ENCODE peak calls at places on chromosomes 5 and 9, in five cellular contexts. H is BE2C, V is fibroblast of mammary gland, E is cardiac muscle cell, K is cardiac fibroblast. D is an unnamed sample.

GRCh38 chr5:101306391-101307137 is 403.5 kb upstream of the ST8SIA4 start:
- DNase-seq in H (no peak), V (peak; percentile 6), E (no peak), K (no peak), D (no peak)

GRCh38 chr5:1552469-1553255 is 28.9 kb upstream of the LPCAT1 start:
- DNase-seq in H (no peak), V (no peak), E (no peak), K (peak; percentile 58), D (peak; percentile 33)

GRCh38 chr5:68249520-68249919 is 34.0 kb downstream of the PIK3R1 start:
- DNase-seq in H (no peak), V (no peak), E (no peak), K (no peak), D (no peak)

GRCh38 chr5:148805323-148806290 is 20.8 kb upstream of the ADRB2 start:
- DNase-seq in H (peak; percentile 95), V (peak; percentile 30), E (peak; percentile 89), K (no peak), D (peak; percentile 29)

GRCh38 chr9:87886210-87887150 is 3.8 kb downstream of the SPATA31E1 start:
- DNase-seq in H (peak; percentile 38), V (no peak), E (no peak), K (no peak), D (no peak)

GRCh38 chr5:64635056-64635686 is 55.1 kb upstream of the SHISAL2B start:
- DNase-seq in H (no peak), V (peak; percentile 46), E (peak; percentile 42), K (peak; percentile 60), D (peak; percentile 76)

GRCh38 chr5:163760498-163760897 is 255.1 kb downstream of the MAT2B start:
- DNase-seq in H (no peak), V (peak; percentile 98), E (peak; percentile 50), K (peak; percentile 97), D (peak; percentile 74)

GRCh38 chr5:173920024-173920753 is 32.0 kb downstream of the CPEB4 start:
- DNase-seq in H (peak; percentile 30), V (no peak), E (peak; percentile 60), K (peak; percentile 32), D (no peak)

GRCh38 chr5:78747703-78748359 is 99.3 kb upstream of the LHFPL2 start:
- DNase-seq in H (no peak), V (peak; percentile 73), E (no peak), K (peak; percentile 66), D (peak; percentile 91)

GRCh38 chr5:179783128-179783527 is 10.7 kb upstream of the LTC4S start:
- DNase-seq in H (no peak), V (no peak), E (no peak), K (no peak), D (no peak)

GRCh38 chr5:1948663-1949191 is 66.0 kb upstream of the IRX4 start:
- DNase-seq in H (no peak), V (no peak), E (no peak), K (no peak), D (no peak)

GRCh38 chr5:108481355-108481931 is 99.5 kb upstream of the FBXL17 start:
- DNase-seq in H (peak; percentile 21), V (peak; percentile 42), E (peak; percentile 60), K (peak; percentile 43), D (peak; percentile 74)

GRCh38 chr5:128021411-128021810 is 62.2 kb upstream of the SLC12A2 start:
- DNase-seq in H (no peak), V (no peak), E (no peak), K (no peak), D (peak; percentile 55)

GRCh38 chr5:17190242-17190778 is 27.1 kb upstream of the BASP1 start:
- DNase-seq in H (no peak), V (peak; percentile 78), E (peak; percentile 64), K (peak; percentile 97), D (peak; percentile 90)

GRCh38 chr5:67516959-67517358 is 320.4 kb upstream of the CD180 start:
- DNase-seq in H (no peak), V (peak; percentile 74), E (peak; percentile 22), K (peak; percentile 73), D (peak; percentile 68)

GRCh38 chr9:126859111-126859510 is 1.3 kb upstream of the ZBTB34 start:
- DNase-seq in H (no peak), V (no peak), E (no peak), K (no peak), D (no peak)

GRCh38 chr5:179126506-179126991 is 66.4 kb downstream of the ZNF354C start:
- DNase-seq in H (no peak), V (no peak), E (no peak), K (no peak), D (no peak)

GRCh38 chr9:114613919-114614318 is 2.8 kb downstream of the TMEM268 start:
- DNase-seq in H (no peak), V (no peak), E (no peak), K (no peak), D (no peak)

GRCh38 chr9:73565026-73565425 is 413.4 kb downstream of the ANXA1 start:
- DNase-seq in H (no peak), V (no peak), E (no peak), K (peak; percentile 3), D (no peak)

GRCh38 chr5:171422902-171423663 is 3.6 kb downstream of the FGF18 start:
- DNase-seq in H (no peak), V (no peak), E (no peak), K (no peak), D (no peak)

GRCh38 chr5:159427180-159428012 is 97.1 kb upstream of the IL12B start:
- DNase-seq in H (no peak), V (no peak), E (no peak), K (no peak), D (no peak)

GRCh38 chr5:372911-373709 is 51.6 kb downstream of the AHRR start:
- DNase-seq in H (peak; percentile 18), V (no peak), E (no peak), K (no peak), D (no peak)

GRCh38 chr5:141245250-141245717 is at the start of gene PCDHB15:
- DNase-seq in H (peak; percentile 33), V (no peak), E (peak; percentile 54), K (peak; percentile 4), D (peak; percentile 19)

GRCh38 chr5:107092695-107093094 is 578.0 kb downstream of the EFNA5 start:
- DNase-seq in H (no peak), V (peak; percentile 12), E (no peak), K (no peak), D (no peak)

GRCh38 chr9:479316-479715 is 264.7 kb downstream of the DOCK8 start:
- DNase-seq in H (no peak), V (no peak), E (no peak), K (no peak), D (no peak)

GRCh38 chr9:126521551-126521950 is 92.2 kb upstream of the LMX1B start:
- DNase-seq in H (no peak), V (no peak), E (no peak), K (no peak), D (no peak)

GRCh38 chr5:146342882-146343865 is 4.5 kb downstream of the POU4F3 start:
- DNase-seq in H (no peak), V (no peak), E (no peak), K (no peak), D (no peak)

GRCh38 chr5:163696270-163696887 is 191.0 kb downstream of the MAT2B start:
- DNase-seq in H (peak; percentile 54), V (peak; percentile 85), E (peak; percentile 83), K (peak; percentile 87), D (peak; percentile 83)

GRCh38 chr5:14004598-14005394 is 60.3 kb upstream of the DNAH5 start:
- DNase-seq in H (no peak), V (no peak), E (no peak), K (no peak), D (peak; percentile 35)

GRCh38 chr9:131658753-131659129 is 81.1 kb downstream of the RAPGEF1 start:
- DNase-seq in H (no peak), V (no peak), E (no peak), K (no peak), D (no peak)
- H3K4me3 ChIP-seq in H (no peak overlapping the region), V (no peak overlapping the region), E (no peak overlapping the region), K (no peak overlapping the region), D (no peak overlapping the region)

DNA sequence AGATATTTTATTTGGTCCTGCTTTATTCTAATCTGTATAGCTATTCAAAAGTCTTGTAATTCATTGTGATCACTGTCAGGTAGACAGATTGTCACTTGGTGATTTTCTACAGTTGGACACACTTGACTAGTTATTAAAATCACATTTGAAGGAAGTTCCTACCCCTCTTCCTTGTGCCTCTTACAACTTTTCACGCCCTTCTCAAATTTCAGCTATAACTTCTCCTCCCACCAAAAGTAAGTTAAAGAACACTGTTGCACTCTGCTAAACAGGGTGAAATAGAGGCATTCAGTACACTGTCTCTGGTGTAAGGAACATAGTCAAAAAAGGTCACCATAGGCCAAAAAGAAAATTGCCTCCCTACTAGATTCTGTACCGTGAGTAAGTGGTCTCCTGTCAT is 142.1 kb upstream of the POU5F2 start:
- DNase-seq in H (no peak), V (no peak), E (no peak), K (no peak), D (no peak)
- H3K4me3 ChIP-seq in H (no peak overlapping the region), V (no peak overlapping the region), E (no peak overlapping the region), K (no peak overlapping the region), D (no peak overlapping the region)

DNA sequence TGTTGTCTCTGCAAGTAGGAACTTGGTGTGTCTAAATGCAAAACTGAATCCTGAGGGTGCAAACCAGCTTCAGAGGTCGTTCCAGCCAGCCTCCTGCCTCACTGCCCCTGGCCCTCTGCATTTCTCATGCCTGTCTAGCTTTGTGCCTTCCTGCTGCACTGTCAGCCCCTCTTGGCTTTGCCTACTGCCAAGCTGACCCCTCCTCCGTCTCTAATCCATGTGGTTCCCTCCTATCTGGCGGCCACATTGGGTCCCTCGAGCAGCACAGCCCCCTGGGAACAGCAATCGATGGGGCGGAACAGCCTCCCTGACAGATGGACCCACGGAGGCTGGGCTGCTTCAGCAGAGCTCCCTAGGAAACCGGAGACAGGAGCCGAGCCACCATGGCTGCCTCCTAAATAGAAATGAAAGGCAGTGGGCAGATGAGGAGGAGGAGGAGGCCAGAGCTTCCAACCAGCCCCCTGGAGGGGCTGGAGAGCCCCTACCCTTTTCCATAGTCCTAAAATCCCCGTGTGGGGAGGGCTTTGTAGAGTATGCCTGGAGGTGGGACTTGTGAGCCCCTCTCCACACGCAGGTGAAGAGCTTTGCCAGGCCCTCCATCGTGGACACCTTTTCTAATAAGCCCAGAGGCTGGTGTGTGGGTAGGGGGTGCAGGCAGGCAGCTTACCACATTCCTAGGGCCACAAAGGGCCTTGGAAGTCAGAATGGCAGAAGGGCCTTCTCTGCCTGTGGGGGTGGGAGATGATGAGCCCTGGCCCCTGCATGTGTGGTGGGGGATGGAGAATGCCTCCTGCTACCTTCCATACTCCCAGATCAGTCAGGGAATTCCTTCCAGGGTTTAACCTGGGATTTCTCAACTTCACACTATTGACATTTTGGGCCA is 9.2 kb upstream of the CXXC5 start:
- DNase-seq in H (peak; percentile 82), V (no peak), E (no peak), K (no peak), D (no peak)
- H3K4me3 ChIP-seq in H (peak overlapping the region; percentile 45), V (no peak overlapping the region), E (no peak overlapping the region), K (no peak overlapping the region), D (peak overlapping the region; percentile 74)

DNA sequence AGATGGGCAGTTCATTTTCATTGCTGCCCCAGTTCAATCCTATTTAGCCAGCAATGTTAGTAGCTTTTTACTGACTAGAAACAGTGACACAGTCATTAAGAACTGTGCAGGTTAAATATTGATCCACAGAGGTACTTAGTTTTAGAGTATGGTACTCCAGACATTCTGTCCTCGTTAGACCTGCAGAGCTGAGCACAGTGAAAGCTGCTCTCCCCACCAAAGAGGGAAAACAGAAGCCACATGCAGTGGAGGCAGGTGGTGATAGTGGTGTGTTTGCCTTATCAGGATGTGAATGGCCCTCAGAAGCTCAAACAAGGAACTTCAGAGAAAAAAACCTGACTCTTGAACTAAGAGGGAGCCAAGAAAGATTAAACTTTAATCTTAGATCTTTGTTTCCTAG is 75.5 kb downstream of the UNC13B start:
- DNase-seq in H (no peak), V (no peak), E (peak; percentile 31), K (no peak), D (no peak)
- H3K4me3 ChIP-seq in H (no peak overlapping the region), V (no peak overlapping the region), E (no peak overlapping the region), K (no peak overlapping the region), D (no peak overlapping the region)

GRCh38 chr5:99901972-99902371 is 633.2 kb upstream of the FAM174A start:
- DNase-seq in H (no peak), V (no peak), E (no peak), K (no peak), D (no peak)

GRCh38 chr5:99900302-99900811 is 634.8 kb upstream of the FAM174A start:
- DNase-seq in H (peak; percentile 42), V (peak; percentile 30), E (no peak), K (no peak), D (peak; percentile 2)
- H3K4me3 ChIP-seq in H (no peak overlapping the region), V (no peak overlapping the region), E (no peak overlapping the region), K (no peak overlapping the region), D (no peak overlapping the region)